ENCODE peak calls at places on chromosomes 4 and X, in six cellular contexts. G is ovary; O is activated CD8-positive, alpha-beta memory T cell treated with anti-CD3 and anti-CD28 coated beads for 1 hour; N is neuronal stem cell; T is AG08395; B is CD8-positive, alpha-beta memory T cell. X is an unnamed sample.

GRCh38 chr4:153934689-153935017 is 145.8 kb upstream of the SFRP2 start:
- DNase-seq in T (peak), B (no peak), G (no peak), O (no peak), N (no peak), X (no peak)

GRCh38 chr4:179225594-179225993 is 1783.4 kb upstream of the AGA start:
- DNase-seq in T (no peak), B (no peak), G (no peak), N (no peak), O (no peak), X (no peak)

GRCh38 chrX:47278684-47279083 is 45.9 kb downstream of the USP11 start:
- DNase-seq in T (peak), N (no peak), O (no peak), G (no peak), B (no peak), X (no peak)

GRCh38 chr4:4256799-4257198 is 8.8 kb upstream of the TMEM128 start:
- DNase-seq in G (no peak), B (no peak), N (no peak), T (no peak), O (no peak), X (no peak)

GRCh38 chrX:35919536-35920309 is at the start of gene CFAP47:
- DNase-seq in T (no peak), O (no peak), B (no peak), G (no peak), N (peak), X (no peak)

GRCh38 chrX:111504941-111505340 is 6.5 kb upstream of the SERTM2 start:
- DNase-seq in B (no peak), T (no peak), O (no peak), N (no peak), G (no peak), X (no peak)

GRCh38 chr4:124061413-124061812 is 651.1 kb downstream of the ANKRD50 start:
- DNase-seq in G (no peak), B (no peak), T (peak), N (no peak), O (no peak), X (no peak)

GRCh38 chr4:101221294-101221693 is 126.0 kb downstream of the PPP3CA start:
- DNase-seq in O (no peak), G (no peak), N (no peak), B (no peak), T (no peak), X (no peak)

GRCh38 chr4:926538-926937 is 5.6 kb downstream of the GAK start:
- DNase-seq in G (no peak), T (peak), N (peak), B (no peak), O (no peak), X (no peak)

GRCh38 chrX:9171841-9172240 is 137.9 kb upstream of the FAM9B start:
- DNase-seq in N (no peak), T (peak), O (no peak), G (no peak), B (no peak), X (no peak)

GRCh38 chrX:104618106-104618895 is 52.3 kb downstream of the IL1RAPL2 start:
- DNase-seq in O (no peak), B (no peak), G (no peak), T (no peak), N (no peak), X (no peak)

GRCh38 chrX:113390531-113390930 is 549.9 kb upstream of the AMOT start:
- DNase-seq in G (no peak), T (no peak), N (no peak), B (no peak), O (no peak), X (no peak)

GRCh38 chrX:116009871-116010710 is 160.5 kb upstream of the AGTR2 start:
- DNase-seq in N (no peak), G (peak), T (no peak), O (no peak), B (no peak), X (no peak)

GRCh38 chr4:71200944-71201533 is 137.8 kb upstream of the SLC4A4 start:
- DNase-seq in T (no peak), G (no peak), O (no peak), N (no peak), B (no peak), X (no peak)

GRCh38 chr4:41305486-41305885 is 48.8 kb downstream of the UCHL1 start:
- DNase-seq in O (no peak), G (no peak), B (no peak), T (no peak), N (no peak), X (no peak)

GRCh38 chr4:73193155-73193554 is 65.4 kb downstream of the ANKRD17 start:
- DNase-seq in G (no peak), B (no peak), N (no peak), O (no peak), T (no peak), X (no peak)

GRCh38 chrX:107226766-107227165 is 20.4 kb downstream of the DNAAF6 start:
- DNase-seq in B (no peak), G (no peak), O (no peak), T (no peak), N (no peak), X (no peak)

GRCh38 chr4:130486186-130486585 is 1390.2 kb downstream of the C4orf33 start:
- DNase-seq in G (no peak), N (no peak), B (no peak), O (no peak), T (no peak), X (no peak)

GRCh38 chr4:185771696-185772390 is 40.2 kb downstream of the SORBS2 start:
- DNase-seq in O (no peak), B (no peak), G (no peak), N (no peak), T (peak), X (no peak)

GRCh38 chrX:153537526-153538295 is 20.3 kb downstream of the ATP2B3 start:
- DNase-seq in O (no peak), N (no peak), B (no peak), T (no peak), G (peak), X (no peak)

GRCh38 chr4:88090898-88091297 is 67.5 kb downstream of the ABCG2 start:
- DNase-seq in B (no peak), T (no peak), N (no peak), G (no peak), O (no peak), X (no peak)

GRCh38 chr4:8048856-8049686 is 109.4 kb upstream of the AFAP1 start:
- DNase-seq in G (no peak), B (no peak), N (no peak), T (no peak), O (no peak), X (no peak)

GRCh38 chr4:131344761-131345160 is 1804.3 kb upstream of the PCDH10 start:
- DNase-seq in G (no peak), N (no peak), T (no peak), B (no peak), O (no peak), X (no peak)

GRCh38 chrX:28586891-28587635 is at the start of gene IL1RAPL1:
- DNase-seq in G (no peak), O (no peak), B (no peak), T (peak), N (no peak), X (no peak)

GRCh38 chrX:70455366-70456202 is 10.9 kb downstream of the DLG3 start:
- DNase-seq in G (no peak), T (no peak), N (no peak), O (no peak), B (no peak), X (no peak)

GRCh38 chrX:153499876-153500275 is 5.1 kb downstream of the BGN start:
- DNase-seq in O (no peak), T (peak), N (no peak), B (no peak), G (no peak), X (no peak)

GRCh38 chr4:169818063-169818679 is 60.4 kb upstream of the HPF1 start:
- DNase-seq in G (no peak), T (no peak), O (no peak), N (no peak), B (no peak), X (no peak)

GRCh38 chr4:152778656-152779512 is 646 bp downstream of the TIGD4 start:
- DNase-seq in N (no peak), B (peak), G (peak), T (peak), O (peak), X (no peak)

GRCh38 chr4:83252782-83253405 is 31.7 kb downstream of the COQ2 start:
- DNase-seq in N (peak), G (no peak), B (peak), O (peak), T (peak), X (peak)